ENCODE peak calls at places on chromosomes 11 and 22, in six cellular contexts. S, N, M, Z, T and D are unnamed samples.
A peak's percentile ranks its signal among the peaks of the same experiment; 100 is the strongest.

GRCh38 chr22:35039625-35040024 is 26.3 kb upstream of the ISX start:
- DNase-seq in S (no peak), N (no peak), M (no peak), Z (no peak), T (no peak), D (no peak)

GRCh38 chr11:126416542-126417090 is 61.1 kb downstream of the ST3GAL4 start:
- DNase-seq in S (peak; percentile 95), N (peak; percentile 89), M (peak; percentile 77), Z (peak; percentile 46), T (peak; percentile 78), D (no peak)

GRCh38 chr11:65423516-65424199 is 1.1 kb downstream of the NEAT1 start:
- DNase-seq in S (no peak), N (no peak), M (peak; percentile 54), Z (no peak), T (no peak), D (no peak)

GRCh38 chr11:9594267-9595046 is 21.0 kb downstream of the WEE1 start:
- DNase-seq in S (no peak), N (no peak), M (no peak), Z (no peak), T (no peak), D (peak; percentile 27)

GRCh38 chr11:12042215-12042676 is 33.8 kb upstream of the DKK3 start:
- DNase-seq in S (no peak), N (peak; percentile 86), M (no peak), Z (no peak), T (peak; percentile 94), D (no peak)

GRCh38 chr22:20205964-20206708 is 55.3 kb upstream of the CCDC188 start:
- DNase-seq in S (no peak), N (peak; percentile 81), M (peak; percentile 90), Z (peak; percentile 36), T (peak; percentile 38), D (peak; percentile 38)

GRCh38 chr22:47592791-47593190 is 830.3 kb downstream of the TBC1D22A start:
- DNase-seq in S (no peak), N (no peak), M (no peak), Z (no peak), T (no peak), D (no peak)

GRCh38 chr11:102139081-102139498 is 28.8 kb downstream of the YAP1 start:
- DNase-seq in S (no peak), N (peak; percentile 69), M (no peak), Z (no peak), T (peak; percentile 74), D (no peak)

GRCh38 chr22:33553493-33553892 is 366.8 kb downstream of the LARGE1 start:
- DNase-seq in S (no peak), N (no peak), M (peak; percentile 57), Z (no peak), T (no peak), D (no peak)

GRCh38 chr22:50672471-50673230 is at the start of gene SHANK3:
- DNase-seq in S (no peak), N (peak; percentile 38), M (no peak), Z (no peak), T (no peak), D (no peak)

GRCh38 chr11:72724851-72725730 is 27.1 kb downstream of the ARAP1 start:
- DNase-seq in S (peak; percentile 89), N (peak; percentile 89), M (peak; percentile 89), Z (peak; percentile 76), T (peak; percentile 72), D (peak; percentile 73)

GRCh38 chr11:10534331-10534730 is 6.7 kb downstream of the RNF141 start:
- DNase-seq in S (no peak), N (no peak), M (no peak), Z (no peak), T (no peak), D (no peak)

GRCh38 chr22:39197578-39197977 is 45.1 kb upstream of the CBX7 start:
- DNase-seq in S (no peak), N (no peak), M (no peak), Z (no peak), T (no peak), D (no peak)

GRCh38 chr11:76935030-76935429 is 74.3 kb downstream of the ACER3 start:
- DNase-seq in S (peak; percentile 35), N (peak; percentile 8), M (no peak), Z (no peak), T (no peak), D (no peak)

GRCh38 chr11:27701262-27702105 is 1.2 kb upstream of the BDNF start:
- DNase-seq in S (peak; percentile 55), N (peak; percentile 61), M (no peak), Z (no peak), T (peak; percentile 82), D (peak; percentile 55)

GRCh38 chr11:8365542-8365941 is 101.9 kb upstream of the LMO1 start:
- DNase-seq in S (no peak), N (no peak), M (no peak), Z (no peak), T (no peak), D (no peak)

GRCh38 chr11:32462296-32462695 is 27.0 kb upstream of the WT1 start:
- DNase-seq in S (no peak), N (no peak), M (no peak), Z (no peak), T (no peak), D (no peak)

GRCh38 chr22:28670153-28670552 is 9.5 kb downstream of the TTC28 start:
- DNase-seq in S (no peak), N (no peak), M (no peak), Z (no peak), T (no peak), D (no peak)

GRCh38 chr11:63667993-63668392 is 3.2 kb downstream of the ATL3 start:
- DNase-seq in S (no peak), N (peak; percentile 87), M (peak; percentile 64), Z (no peak), T (peak; percentile 63), D (no peak)

GRCh38 chr11:2901196-2901796 is 15.7 kb upstream of the CDKN1C start:
- DNase-seq in S (no peak), N (no peak), M (no peak), Z (no peak), T (no peak), D (no peak)
- H3K4me3 ChIP-seq in S (peak overlapping the region; percentile 59), N (peak overlapping the region; percentile 36), M (no peak overlapping the region), Z (peak overlapping the region; percentile 79), T (peak overlapping the region; percentile 42), D (peak overlapping the region; percentile 76)

DNA sequence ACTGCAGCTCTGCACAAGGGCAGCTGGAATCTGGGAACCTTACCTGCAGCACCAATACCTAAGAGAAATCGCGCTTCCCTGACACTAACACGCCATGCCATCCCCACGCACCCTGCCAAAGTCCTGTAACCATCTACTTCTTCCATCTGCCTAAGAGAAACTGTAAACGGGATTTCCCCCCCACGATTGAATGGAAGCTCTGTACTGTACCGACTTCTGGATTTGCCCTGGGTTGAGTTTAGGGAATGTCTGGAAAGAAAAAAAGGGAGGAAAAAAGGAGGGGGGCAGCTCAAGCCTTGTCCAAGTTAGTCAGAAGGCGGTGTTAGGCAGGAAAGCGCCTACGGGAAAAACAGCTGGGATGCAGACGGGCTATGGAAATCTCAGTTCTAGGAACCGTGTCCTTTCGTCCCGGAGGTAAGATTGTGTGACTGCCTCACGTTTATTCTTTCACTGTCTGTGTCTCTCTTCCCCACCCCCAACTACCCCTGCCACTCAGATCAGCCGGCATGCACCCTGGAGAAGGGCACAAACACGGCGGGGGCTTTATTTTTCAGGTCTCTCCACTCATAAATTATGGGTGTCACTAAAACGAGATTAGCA is 125.5 kb upstream of the C11orf58 start:
- DNase-seq in S (peak; percentile 53), N (no peak), M (no peak), Z (no peak), T (no peak), D (no peak)
- H3K4me3 ChIP-seq in S (peak overlapping the region; percentile 57), N (peak overlapping the region; percentile 33), M (no peak overlapping the region), Z (no peak overlapping the region), T (peak overlapping the region; percentile 57), D (peak overlapping the region; percentile 43)

DNA sequence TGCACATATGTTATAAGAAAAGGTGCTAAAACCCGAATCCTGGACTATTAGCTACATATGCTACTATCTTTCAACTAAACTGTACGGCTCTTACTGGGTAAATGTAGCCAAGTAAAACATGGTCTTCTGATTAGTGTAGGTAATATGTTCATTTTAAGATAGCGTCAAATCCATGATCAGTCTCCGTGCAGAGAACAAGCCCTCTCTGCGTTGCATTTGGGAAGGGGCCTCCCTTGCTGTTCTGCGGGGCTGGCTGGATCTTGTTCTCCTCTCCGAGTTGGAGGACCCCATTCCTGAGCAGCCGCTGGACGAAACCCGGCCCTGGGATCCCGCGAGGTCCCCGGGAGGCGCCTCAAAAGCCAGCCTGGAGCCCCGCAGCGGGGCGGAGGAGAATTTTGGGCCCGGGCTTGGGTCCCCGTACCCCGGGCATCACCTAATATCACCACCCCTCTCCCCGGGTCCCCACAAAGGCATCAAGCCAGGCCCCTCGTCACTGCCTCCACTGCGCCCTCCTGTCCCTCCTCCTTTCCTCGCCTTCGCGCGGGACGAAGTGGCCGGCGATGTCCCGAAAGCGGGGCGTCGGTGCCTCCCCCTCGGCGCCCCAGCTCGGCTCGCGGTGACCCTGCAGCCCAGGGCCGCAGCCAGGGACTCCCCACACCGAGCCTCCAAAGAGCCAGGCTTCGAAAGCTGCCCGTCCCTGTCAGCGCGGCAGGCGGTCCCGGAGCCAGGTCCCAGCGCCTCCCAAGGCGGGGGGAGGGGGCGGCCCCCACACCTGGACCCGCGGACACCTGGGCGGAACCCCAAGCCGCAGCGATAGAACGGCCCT is 54.5 kb upstream of the FBXO3 start:
- DNase-seq in S (peak; percentile 52), N (no peak), M (no peak), Z (no peak), T (no peak), D (peak; percentile 12)
- H3K4me3 ChIP-seq in S (peak overlapping the region; percentile 54), N (peak overlapping the region; percentile 43), M (peak overlapping the region; percentile 32), Z (peak overlapping the region; percentile 26), T (peak overlapping the region; percentile 56), D (peak overlapping the region; percentile 47)

GRCh38 chr11:46361283-46362145 is 14.3 kb downstream of the DGKZ start:
- DNase-seq in S (no peak), N (peak; percentile 65), M (peak; percentile 82), Z (peak; percentile 32), T (peak; percentile 69), D (peak; percentile 79)

GRCh38 chr11:46360878-46361277 is 13.6 kb downstream of the DGKZ start:
- DNase-seq in S (no peak), N (no peak), M (peak; percentile 40), Z (no peak), T (no peak), D (no peak)

GRCh38 chr11:46363455-46363920 is 16.2 kb downstream of the DGKZ start:
- DNase-seq in S (no peak), N (no peak), M (no peak), Z (no peak), T (peak; percentile 47), D (peak; percentile 85)

GRCh38 chr11:46363031-46363407 is 15.8 kb downstream of the DGKZ start:
- DNase-seq in S (no peak), N (peak; percentile 84), M (no peak), Z (no peak), T (peak; percentile 83), D (peak; percentile 43)

DNA sequence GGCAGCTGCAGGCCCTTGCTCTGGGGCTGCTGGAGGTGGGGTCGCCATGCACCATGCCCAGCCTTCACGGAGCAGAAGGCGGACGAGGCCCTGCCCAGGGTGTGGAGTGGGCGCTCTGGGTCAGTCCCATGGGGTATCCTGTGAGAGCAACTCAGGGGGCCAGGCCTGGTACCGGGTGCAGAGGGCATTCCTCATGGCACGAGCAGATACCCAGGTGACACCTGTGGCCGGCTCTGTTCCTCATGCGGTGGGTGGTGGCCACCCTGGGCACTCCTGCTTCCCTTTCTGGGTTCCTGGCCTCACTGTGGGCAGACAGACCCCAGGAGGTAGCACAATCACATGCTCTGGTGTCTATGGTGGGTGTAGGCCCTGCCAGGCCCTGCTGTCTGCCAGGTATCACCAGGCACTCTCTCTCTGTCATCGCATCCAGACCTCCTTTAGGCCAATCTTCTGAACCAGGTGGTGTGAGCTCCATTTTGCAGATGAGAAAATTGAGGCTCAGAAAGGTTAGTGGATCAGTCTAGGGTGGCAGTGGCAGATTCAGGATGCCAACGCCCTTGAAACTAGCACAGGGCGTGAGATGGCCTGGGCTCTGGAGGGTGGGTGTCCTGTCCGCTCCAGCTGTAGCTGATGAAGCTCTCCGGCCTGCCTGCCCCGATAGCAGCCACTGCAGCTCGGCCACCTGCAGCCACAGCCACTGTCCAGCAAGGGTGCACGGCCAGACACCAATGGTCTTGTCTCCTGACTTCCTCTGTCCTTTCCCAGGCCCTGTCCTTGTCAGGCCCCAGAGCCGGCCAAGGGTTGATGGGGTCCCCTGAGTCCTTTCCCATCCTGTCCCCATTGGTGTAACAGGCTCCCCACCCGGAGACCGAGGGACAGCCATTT is 15.1 kb downstream of the DGKZ start:
- DNase-seq in S (no peak), N (no peak), M (no peak), Z (no peak), T (no peak), D (no peak)
- H3K4me3 ChIP-seq in S (no peak overlapping the region), N (no peak overlapping the region), M (peak overlapping the region; percentile 24), Z (no peak overlapping the region), T (no peak overlapping the region), D (no peak overlapping the region)